ENCODE peak calls at places on chromosomes 1 and 21, in eight cellular contexts. S is Peyer's patch, Q is cardiac fibroblast, W is endothelial cell, V is WERI-Rb-1, A is Calu3, K is ovary, G is H1. P is an unnamed sample.

GRCh38 chr1:93615201-93616150 is 66.2 kb downstream of the BCAR3 start:
- DNase-seq in A (peak; percentile 54), S (peak; percentile 74), K (no peak), Q (peak; percentile 90), V (no peak), G (no peak), W (no peak), P (peak; percentile 21)

GRCh38 chr1:32199043-32199716 is 1.2 kb upstream of the CCDC28B start:
- DNase-seq in Q (no peak), A (no peak), V (no peak), W (no peak), S (no peak), G (no peak), K (no peak), P (no peak)

GRCh38 chr21:21279193-21279901 is 281.1 kb downstream of the NCAM2 start:
- DNase-seq in W (no peak), S (no peak), K (no peak), G (no peak), A (no peak), Q (no peak), V (no peak), P (no peak)

GRCh38 chr1:42186172-42186571 is 21.6 kb upstream of the GUCA2A start:
- DNase-seq in W (no peak), A (no peak), Q (peak; percentile 42), S (no peak), V (no peak), G (no peak), K (no peak), P (no peak)

GRCh38 chr1:239527046-239527693 is 140.8 kb downstream of the CHRM3 start:
- DNase-seq in W (no peak), Q (no peak), G (no peak), V (no peak), K (no peak), S (no peak), A (no peak), P (no peak)

GRCh38 chr1:182080955-182081582 is 19.6 kb upstream of the ZNF648 start:
- DNase-seq in S (no peak), Q (peak; percentile 45), A (peak; percentile 68), K (no peak), G (no peak), W (peak; percentile 53), V (no peak), P (no peak)

GRCh38 chr1:21764615-21765423 is 18.1 kb downstream of the USP48 start:
- DNase-seq in K (no peak), G (no peak), S (no peak), V (no peak), Q (peak; percentile 97), A (peak; percentile 78), W (no peak), P (no peak)

GRCh38 chr1:23790696-23791433 is at the start of gene LYPLA2:
- DNase-seq in W (peak; percentile 84), V (peak; percentile 92), S (peak; percentile 96), G (no peak), K (peak; percentile 94), A (peak; percentile 89), Q (peak; percentile 93), P (peak; percentile 82)

GRCh38 chr1:31227891-31228290 is 11.8 kb downstream of the NKAIN1 start:
- DNase-seq in S (no peak), W (no peak), V (no peak), G (no peak), K (no peak), A (no peak), Q (no peak), P (no peak)

GRCh38 chr1:228697209-228698016 is 37.9 kb upstream of the RHOU start:
- DNase-seq in V (no peak), S (peak; percentile 61), W (no peak), A (peak; percentile 46), G (no peak), K (peak; percentile 60), Q (peak; percentile 96), P (no peak)

GRCh38 chr1:4408380-4408779 is 246.0 kb upstream of the AJAP1 start:
- DNase-seq in S (no peak), Q (no peak), W (no peak), G (no peak), A (no peak), V (no peak), K (no peak), P (no peak)

GRCh38 chr1:182762536-182762935 is 27.0 kb upstream of the NPL start:
- DNase-seq in S (no peak), V (no peak), Q (no peak), G (no peak), K (no peak), A (no peak), W (no peak), P (no peak)

GRCh38 chr1:178262101-178262500 is 168.2 kb downstream of the RASAL2 start:
- DNase-seq in A (peak; percentile 17), Q (peak; percentile 86), V (no peak), K (no peak), G (no peak), S (no peak), W (no peak), P (no peak)

GRCh38 chr1:172429324-172430127 is 9.0 kb downstream of the C1orf105 start:
- DNase-seq in W (peak; percentile 25), V (no peak), S (peak; percentile 63), A (peak; percentile 56), G (no peak), Q (peak; percentile 85), K (no peak), P (no peak)

GRCh38 chr1:111334169-111334568 is 43.5 kb downstream of the CHIA start:
- DNase-seq in K (no peak), S (peak; percentile 71), V (peak; percentile 34), A (peak; percentile 26), Q (peak; percentile 68), W (no peak), G (no peak), P (no peak)

GRCh38 chr1:64755356-64755755 is 10.5 kb downstream of the RAVER2 start:
- DNase-seq in G (no peak), Q (peak; percentile 25), V (no peak), A (peak; percentile 33), W (no peak), S (no peak), K (no peak), P (no peak)

GRCh38 chr1:179036844-179037465 is 11.3 kb downstream of the FAM20B start:
- DNase-seq in W (no peak), V (no peak), Q (no peak), A (no peak), G (no peak), S (no peak), K (no peak), P (no peak)

GRCh38 chr21:31732891-31733520 is 1.1 kb upstream of the SCAF4 start:
- DNase-seq in W (no peak), S (peak; percentile 52), V (peak; percentile 55), A (no peak), K (peak; percentile 33), G (no peak), Q (peak; percentile 26), P (no peak)

GRCh38 chr1:36653850-36654249 is 171.1 kb upstream of the CSF3R start:
- DNase-seq in W (no peak), Q (peak; percentile 77), S (no peak), G (no peak), K (no peak), A (no peak), V (no peak), P (no peak)

DNA sequence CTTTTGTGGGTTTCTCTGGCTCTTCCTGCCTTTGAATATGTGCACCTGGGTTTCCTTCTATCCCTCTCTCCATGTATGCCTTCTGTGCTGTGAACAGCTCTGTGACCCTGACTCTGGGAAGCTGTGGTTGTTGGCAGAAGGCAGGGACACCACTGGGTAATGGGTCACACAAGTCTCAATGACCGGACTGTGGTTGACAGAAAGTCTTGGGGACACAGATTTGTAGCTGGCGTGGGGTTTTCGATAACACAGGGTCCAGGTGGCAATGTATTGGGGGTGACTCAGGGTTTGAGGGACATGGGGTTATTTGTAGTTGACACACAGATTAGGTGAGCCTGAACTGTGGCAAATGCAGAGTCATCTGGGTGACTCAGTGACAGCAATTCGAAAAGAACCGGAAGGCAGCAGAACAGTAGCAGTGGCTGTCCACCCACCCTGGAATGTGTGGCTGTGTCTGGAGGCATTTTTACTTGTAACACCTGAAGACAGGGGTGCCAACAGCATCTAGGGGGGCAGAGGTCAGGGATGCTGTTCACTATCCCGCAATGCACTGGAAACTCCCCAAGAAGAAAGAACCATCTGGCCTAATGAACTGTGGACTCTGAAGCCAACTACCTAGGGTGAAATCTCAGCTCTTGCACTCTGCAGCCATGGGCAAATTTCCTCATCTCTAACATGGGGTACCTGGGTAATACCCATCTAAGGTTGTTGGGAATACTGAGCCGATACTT is 13.0 kb upstream of the SLC6A9 start:
- DNase-seq in V (no peak), W (no peak), G (no peak), K (no peak), S (no peak), Q (no peak), A (no peak), P (no peak)
- TF ChIP-seq CTCF in V (no peak), W (no peak), G (no peak), K (no peak), S (no peak), Q (no peak), A (no peak), P (no peak)

DNA sequence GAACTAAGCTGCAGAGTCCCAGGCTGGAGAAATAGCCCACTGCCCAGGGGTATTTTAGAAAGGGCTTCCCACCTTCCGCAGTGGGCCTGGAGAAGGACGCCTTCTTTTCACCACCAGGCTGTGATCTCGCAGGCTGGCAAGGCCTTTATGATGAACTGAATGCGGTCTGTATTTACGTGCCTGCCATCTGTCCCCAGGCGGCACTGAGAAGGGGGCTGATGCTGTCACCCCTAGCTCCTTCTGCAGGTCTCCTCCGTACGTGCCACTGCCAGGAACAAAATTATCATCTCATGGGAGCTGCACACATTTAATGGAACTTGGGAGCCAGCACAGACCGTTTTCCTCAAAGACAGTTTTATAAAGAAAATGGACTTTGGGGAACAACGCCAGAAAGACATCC is 434.4 kb downstream of the KIF26B start:
- DNase-seq in K (no peak), Q (no peak), V (no peak), G (no peak), S (no peak), A (no peak), W (no peak), P (no peak)
- TF ChIP-seq CTCF in K (no peak), Q (no peak), V (no peak), G (no peak), S (no peak), A (no peak), W (no peak), P (no peak)

DNA sequence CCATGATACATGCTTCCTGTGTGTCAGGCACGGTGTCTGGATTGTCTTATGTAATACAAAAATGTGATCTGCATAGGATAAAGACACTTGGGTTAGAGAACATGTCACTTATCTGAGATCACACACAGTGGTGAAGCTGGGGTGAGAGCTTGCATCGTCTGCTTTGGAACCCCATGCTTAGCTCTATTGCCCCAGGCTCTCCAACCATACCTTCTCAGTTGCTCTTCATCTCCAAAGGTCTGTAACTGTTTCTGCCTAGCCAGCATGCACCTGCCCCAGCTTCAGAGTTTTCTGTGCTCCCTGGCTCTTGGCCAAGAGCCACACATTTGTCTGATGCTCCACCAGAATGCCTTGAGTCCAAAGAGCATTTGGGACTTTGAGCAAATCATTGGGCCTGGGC is 93.9 kb upstream of the COG2 start:
- DNase-seq in S (no peak), Q (no peak), K (no peak), A (no peak), W (no peak), G (no peak), V (no peak), P (no peak)
- TF ChIP-seq CTCF in S (no peak), Q (no peak), K (no peak), A (no peak), W (no peak), G (no peak), V (no peak), P (no peak)

GRCh38 chr1:54054438-54054749 is 986 bp downstream of the TCEANC2 start:
- DNase-seq in V (no peak), K (no peak), A (no peak), S (no peak), W (no peak), G (no peak), Q (no peak), P (no peak)
- TF ChIP-seq CTCF in V (no peak), K (no peak), A (no peak), S (no peak), W (no peak), G (no peak), Q (no peak), P (no peak)

P was measured in natural killer cell.